ENCODE peak calls at places on chromosomes 2 and 18, in seven cellular contexts. M is endodermal cell, L is adipocyte, O is HCT116, N is fibroblast of lung, F is mesendoderm, U is neuronal stem cell. X is an unnamed sample.
A peak's percentile ranks its signal among the peaks of the same experiment; 100 is the strongest.

GRCh38 chr2:85674417-85674816 is 6.4 kb upstream of the SFTPB start:
- DNase-seq in M (no peak), L (no peak), O (no peak), N (no peak), F (no peak), U (no peak), X (no peak)

GRCh38 chr2:220562375-220563140 is 935.1 kb downstream of the SLC4A3 start:
- DNase-seq in M (no peak), L (no peak), O (no peak), N (no peak), F (no peak), U (no peak), X (no peak)

GRCh38 chr2:165646321-165646801 is 147.7 kb downstream of the GALNT3 start:
- DNase-seq in M (no peak), L (peak; percentile 92), O (no peak), N (peak; percentile 31), F (no peak), U (no peak), X (no peak)

GRCh38 chr2:152440460-152440859 is 105.5 kb downstream of the FMNL2 start:
- DNase-seq in M (no peak), L (no peak), O (no peak), N (no peak), F (no peak), U (no peak), X (no peak)

GRCh38 chr18:59990121-59990818 is 90.5 kb downstream of the PMAIP1 start:
- DNase-seq in M (no peak), L (no peak), O (no peak), N (no peak), F (no peak), U (no peak), X (no peak)

GRCh38 chr2:133836691-133837090 is 268.4 kb upstream of the NCKAP5 start:
- DNase-seq in M (no peak), L (no peak), O (no peak), N (no peak), F (no peak), U (no peak), X (no peak)

GRCh38 chr2:212997526-212998020 is 153.8 kb downstream of the IKZF2 start:
- DNase-seq in M (peak; percentile 69), L (no peak), O (no peak), N (no peak), F (peak; percentile 70), U (no peak), X (no peak)

GRCh38 chr18:42229211-42230210 is 274.5 kb downstream of the PIK3C3 start:
- DNase-seq in M (no peak), L (no peak), O (no peak), N (no peak), F (no peak), U (no peak), X (no peak)

GRCh38 chr18:45619826-45620201 is 4.5 kb downstream of the SLC14A2 start:
- DNase-seq in M (peak; percentile 60), L (no peak), O (no peak), N (no peak), F (no peak), U (no peak), X (no peak)

GRCh38 chr18:80023173-80023572 is 11.1 kb upstream of the RBFA start:
- DNase-seq in M (peak; percentile 78), L (no peak), O (peak; percentile 28), N (no peak), F (peak; percentile 43), U (no peak), X (no peak)

GRCh38 chr2:216562689-216563435 is 64.2 kb downstream of the RPL37A start:
- DNase-seq in M (peak; percentile 87), L (no peak), O (no peak), N (no peak), F (peak; percentile 25), U (no peak), X (no peak)

GRCh38 chr18:22847392-22847791 is 85.7 kb upstream of the RBBP8 start:
- DNase-seq in M (no peak), L (peak; percentile 82), O (no peak), N (peak; percentile 31), F (no peak), U (no peak), X (no peak)

GRCh38 chr18:38539871-38540270 is 974.3 kb upstream of the CELF4 start:
- DNase-seq in M (no peak), L (no peak), O (no peak), N (no peak), F (no peak), U (no peak), X (no peak)

GRCh38 chr2:55408946-55409868 is 10.4 kb downstream of the CCDC88A start:
- DNase-seq in M (no peak), L (no peak), O (no peak), N (no peak), F (no peak), U (no peak), X (no peak)

DNA sequence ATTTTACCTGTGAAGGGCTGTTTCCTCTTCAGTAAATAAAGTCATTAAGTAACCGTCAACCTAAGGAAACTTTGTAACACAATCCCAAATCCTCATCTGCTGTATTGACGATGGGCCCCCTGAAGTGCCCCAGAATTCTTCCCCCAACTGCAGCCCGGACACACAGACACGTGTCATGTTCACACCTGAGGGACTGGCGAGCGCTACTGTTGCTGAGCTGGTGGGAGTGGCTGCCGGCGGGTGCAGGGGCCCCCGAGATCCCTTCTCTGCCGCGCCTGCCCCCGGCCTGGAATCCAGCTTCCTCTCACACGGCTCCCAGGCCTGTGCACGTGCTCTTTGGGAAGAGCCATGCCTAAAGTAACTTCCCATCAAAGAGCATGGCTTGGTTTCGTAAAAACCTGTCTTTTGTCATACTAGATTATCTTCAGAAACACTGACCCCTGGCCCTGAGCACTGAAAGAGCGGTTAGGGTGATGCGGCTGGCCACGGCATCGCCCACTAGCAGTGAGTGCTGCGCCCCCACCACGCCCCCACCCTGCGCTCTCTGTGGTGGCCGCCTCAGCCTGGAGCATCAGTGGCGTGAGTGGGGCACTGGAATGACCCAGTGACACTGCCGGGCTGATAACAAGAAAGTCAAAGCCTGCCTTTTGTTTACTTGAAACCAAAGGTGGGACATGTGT is 56.0 kb downstream of the ADI1 start:
- DNase-seq in M (no peak), L (no peak), O (no peak), N (no peak), F (no peak), U (no peak), X (no peak)
- H3K9ac ChIP-seq in M (no peak overlapping the region), L (no peak overlapping the region), O (no peak overlapping the region), N (no peak overlapping the region), F (no peak overlapping the region), U (no peak overlapping the region), X (no peak overlapping the region)

GRCh38 chr18:12056034-12056883 is 37.4 kb upstream of the ANKRD62 start:
- DNase-seq in M (no peak), L (no peak), O (no peak), N (no peak), F (no peak), U (no peak), X (no peak)

GRCh38 chr18:12049983-12050811 is 43.4 kb upstream of the ANKRD62 start:
- DNase-seq in M (no peak), L (no peak), O (no peak), N (no peak), F (no peak), U (no peak), X (peak; percentile 75)

GRCh38 chr18:12056884-12057402 is 36.7 kb upstream of the ANKRD62 start:
- DNase-seq in M (no peak), L (no peak), O (no peak), N (no peak), F (no peak), U (no peak), X (no peak)

GRCh38 chr18:12052866-12053265 is 40.8 kb upstream of the ANKRD62 start:
- DNase-seq in M (no peak), L (no peak), O (no peak), N (no peak), F (no peak), U (no peak), X (no peak)

GRCh38 chr18:12053312-12053711 is 40.3 kb upstream of the ANKRD62 start:
- DNase-seq in M (no peak), L (no peak), O (no peak), N (no peak), F (no peak), U (no peak), X (no peak)
- H3K9ac ChIP-seq in M (no peak overlapping the region), L (no peak overlapping the region), O (no peak overlapping the region), N (no peak overlapping the region), F (no peak overlapping the region), U (no peak overlapping the region), X (no peak overlapping the region)

DNA sequence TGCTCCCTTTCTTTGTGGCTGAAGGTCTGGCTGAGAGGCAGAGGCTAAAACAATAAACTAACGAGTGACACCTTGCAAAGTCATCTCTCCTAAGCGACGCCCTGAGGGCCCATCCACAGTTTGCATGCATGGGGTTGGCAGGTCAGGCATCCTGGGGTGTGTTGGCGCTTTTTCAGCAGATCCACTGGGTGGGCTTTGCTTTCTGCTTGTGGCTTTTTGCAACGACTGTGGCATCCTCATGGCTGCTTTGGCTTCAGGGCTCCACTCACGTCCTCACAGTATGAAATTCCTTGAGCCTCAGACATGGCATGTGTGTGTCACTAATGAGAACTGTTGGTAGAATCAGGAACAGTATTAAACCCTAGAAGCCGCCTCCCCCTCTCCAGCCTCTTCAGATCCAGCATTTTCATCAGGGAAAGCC is 72.4 kb downstream of the SH3BP4 start:
- DNase-seq in M (no peak), L (peak; percentile 53), O (no peak), N (no peak), F (peak; percentile 50), U (no peak), X (peak; percentile 32)
- H3K9ac ChIP-seq in M (no peak overlapping the region), L (no peak overlapping the region), O (peak overlapping the region; percentile 25), N (no peak overlapping the region), F (no peak overlapping the region), U (no peak overlapping the region), X (no peak overlapping the region)

GRCh38 chr2:173989886-173990744 is 24.9 kb upstream of the SP3 start:
- DNase-seq in M (no peak), L (no peak), O (no peak), N (no peak), F (no peak), U (no peak), X (no peak)
- H3K9ac ChIP-seq in M (no peak overlapping the region), L (peak overlapping the region; percentile 58), O (no peak overlapping the region), N (no peak overlapping the region), F (no peak overlapping the region), U (no peak overlapping the region), X (no peak overlapping the region)

GRCh38 chr2:20403693-20404381 is 43.0 kb upstream of the RHOB start:
- DNase-seq in M (no peak), L (peak; percentile 29), O (no peak), N (peak; percentile 71), F (no peak), U (no peak), X (no peak)
- H3K9ac ChIP-seq in M (no peak overlapping the region), L (no peak overlapping the region), O (no peak overlapping the region), N (no peak overlapping the region), F (no peak overlapping the region), U (no peak overlapping the region), X (no peak overlapping the region)

GRCh38 chr2:42795871-42796301 is 3.5 kb upstream of the HAAO start:
- DNase-seq in M (no peak), L (no peak), O (no peak), N (peak; percentile 65), F (no peak), U (no peak), X (no peak)

GRCh38 chr2:42795275-42795674 is 2.9 kb upstream of the HAAO start:
- DNase-seq in M (no peak), L (no peak), O (no peak), N (no peak), F (no peak), U (no peak), X (no peak)

GRCh38 chr2:42794271-42795046 is 2.1 kb upstream of the HAAO start:
- DNase-seq in M (peak; percentile 89), L (no peak), O (no peak), N (peak; percentile 38), F (peak; percentile 90), U (no peak), X (no peak)

GRCh38 chr2:42797281-42797680 is 4.9 kb upstream of the HAAO start:
- DNase-seq in M (no peak), L (no peak), O (no peak), N (no peak), F (no peak), U (no peak), X (no peak)

GRCh38 chr2:42796427-42797248 is 4.3 kb upstream of the HAAO start:
- DNase-seq in M (no peak), L (no peak), O (no peak), N (no peak), F (no peak), U (no peak), X (no peak)
- H3K9ac ChIP-seq in M (no peak overlapping the region), L (no peak overlapping the region), O (no peak overlapping the region), N (no peak overlapping the region), F (no peak overlapping the region), U (no peak overlapping the region), X (no peak overlapping the region)